ENCODE peak calls at places on chromosomes 3 and 15, in four cellular contexts. V, H, P and S are unnamed samples.

GRCh38 chr3:30112904-30113484 is 493.4 kb upstream of the TGFBR2 start:
- DNase-seq in H (no peak), V (no peak), P (peak), S (no peak)

GRCh38 chr3:186235554-186235953 is 126.5 kb downstream of the DGKG start:
- DNase-seq in V (no peak), H (no peak), P (no peak), S (no peak)

GRCh38 chr3:105417538-105418289 is 51.0 kb downstream of the ALCAM start:
- DNase-seq in P (no peak), V (no peak), H (no peak), S (no peak)

GRCh38 chr15:63029701-63030100 is 12.8 kb upstream of the TPM1 start:
- DNase-seq in V (no peak), P (no peak), H (no peak), S (no peak)

GRCh38 chr15:44468713-44469385 is 41.4 kb downstream of the CTDSPL2 start:
- DNase-seq in P (peak), H (no peak), V (no peak), S (no peak)

GRCh38 chr3:58999779-59000170 is 50.0 kb downstream of the CFAP20DC start:
- DNase-seq in H (no peak), P (no peak), V (no peak), S (no peak)

GRCh38 chr3:100335137-100335833 is 728 bp downstream of the NIT2 start:
- DNase-seq in H (no peak), P (peak), V (no peak), S (no peak)

GRCh38 chr3:20652249-20652648 is 466.2 kb upstream of the SGO1 start:
- DNase-seq in V (no peak), P (no peak), H (no peak), S (no peak)

GRCh38 chr15:33547876-33548275 is 237.1 kb downstream of the RYR3 start:
- DNase-seq in H (no peak), P (peak), V (no peak), S (no peak)

GRCh38 chr3:50519471-50520089 is 16.1 kb upstream of the CACNA2D2 start:
- DNase-seq in P (peak), V (peak), H (peak), S (no peak)

GRCh38 chr3:110929811-110930210 is 141.8 kb upstream of the NECTIN3 start:
- DNase-seq in P (no peak), H (no peak), V (no peak), S (no peak)

GRCh38 chr15:31366169-31366734 is 39.6 kb downstream of the KLF13 start:
- DNase-seq in P (no peak), V (no peak), H (no peak), S (no peak)

GRCh38 chr3:160577551-160578195 is 12.3 kb upstream of the KPNA4 start:
- DNase-seq in V (no peak), P (no peak), H (no peak), S (no peak)

GRCh38 chr3:171778493-171778892 is 31.8 kb downstream of the PLD1 start:
- DNase-seq in V (no peak), P (no peak), H (no peak), S (no peak)

GRCh38 chr3:4829031-4829394 is 150.2 kb upstream of the BHLHE40 start:
- DNase-seq in H (no peak), P (no peak), V (no peak), S (no peak)

GRCh38 chr3:105315157-105315556 is 51.6 kb upstream of the ALCAM start:
- DNase-seq in P (no peak), V (no peak), H (no peak), S (no peak)

GRCh38 chr15:40746916-40747418 is 8.1 kb downstream of the RMDN3 start:
- DNase-seq in H (no peak), V (no peak), P (no peak), S (no peak)

GRCh38 chr3:105608623-105609022 is 241.9 kb downstream of the ALCAM start:
- DNase-seq in H (no peak), V (no peak), P (no peak), S (no peak)

GRCh38 chr15:82146990-82147461 is 101.2 kb upstream of the MEX3B start:
- DNase-seq in P (peak), H (no peak), V (no peak), S (no peak)

GRCh38 chr15:44023176-44023575 is 171.9 kb downstream of the FRMD5 start:
- DNase-seq in H (no peak), V (no peak), P (no peak), S (no peak)

GRCh38 chr15:60255390-60255789 is 142.4 kb downstream of the ANXA2 start:
- DNase-seq in V (no peak), P (peak), H (no peak), S (no peak)

GRCh38 chr3:116877968-116878367 is 168.4 kb downstream of the TUSC7 start:
- DNase-seq in P (no peak), H (no peak), V (no peak), S (no peak)

GRCh38 chr3:46890132-46890531 is 12.6 kb downstream of the PTH1R start:
- DNase-seq in V (no peak), P (no peak), H (no peak), S (no peak)

GRCh38 chr3:147620906-147621305 is 211.7 kb downstream of the ZIC1 start:
- DNase-seq in H (no peak), P (no peak), V (no peak), S (no peak)

GRCh38 chr3:76040946-76041345 is 255.6 kb upstream of the ZNF717 start:
- DNase-seq in H (no peak), P (no peak), V (no peak), S (no peak)

GRCh38 chr3:12218161-12218560 is 59.4 kb upstream of the TIMP4 start:
- DNase-seq in H (no peak), V (no peak), P (no peak), S (no peak)

GRCh38 chr3:121517950-121518349 is 27.8 kb downstream of the POLQ start:
- DNase-seq in P (no peak), V (no peak), H (no peak), S (no peak)

GRCh38 chr15:33330931-33331330 is 20.2 kb downstream of the RYR3 start:
- DNase-seq in H (no peak), P (no peak), V (no peak), S (no peak)

GRCh38 chr15:41894791-41895463 is 1.1 kb upstream of the SPTBN5 start:
- DNase-seq in V (no peak), H (peak), P (peak), S (no peak)

GRCh38 chr15:70281811-70282307 is 184.1 kb upstream of the TLE3 start:
- DNase-seq in P (no peak), H (no peak), V (no peak), S (no peak)

GRCh38 chr15:67826717-67827560 is 1.6 kb downstream of the SKOR1 start:
- DNase-seq in H (no peak), P (no peak), V (no peak), S (no peak)

GRCh38 chr15:67296188-67296587 is 41.6 kb downstream of the IQCH start:
- DNase-seq in V (no peak), P (no peak), H (no peak), S (no peak)

GRCh38 chr3:56197991-56198390 is 270.3 kb downstream of the ERC2 start:
- DNase-seq in V (no peak), H (no peak), P (no peak), S (no peak)

GRCh38 chr3:116836286-116836685 is 126.7 kb downstream of the TUSC7 start:
- DNase-seq in V (no peak), P (no peak), H (no peak), S (no peak)

GRCh38 chr15:31293655-31294054 is 33.0 kb upstream of the KLF13 start:
- DNase-seq in H (no peak), V (no peak), P (no peak), S (no peak)